ENCODE peak calls at places on chromosome 15, in four cellular contexts. G is skeletal muscle cell, A is BE2C, J is bronchial epithelial cell. S is an unnamed sample.

GRCh38 chr15:62952969-62953368 is 89.6 kb upstream of the TPM1 start:
- DNase-seq in G (no peak), A (no peak), J (no peak), S (no peak)

GRCh38 chr15:22918056-22918455 is 62.1 kb downstream of the CYFIP1 start:
- DNase-seq in G (peak), A (no peak), J (peak), S (no peak)

GRCh38 chr15:48679952-48680351 is 34.4 kb upstream of the FBN1 start:
- DNase-seq in G (no peak), A (no peak), J (no peak), S (no peak)

GRCh38 chr15:63474810-63475316 is 29.5 kb upstream of the USP3 start:
- DNase-seq in G (no peak), A (no peak), J (peak), S (no peak)

GRCh38 chr15:78335985-78336384 is 4.2 kb upstream of the CRABP1 start:
- DNase-seq in G (no peak), A (no peak), J (no peak), S (no peak)

GRCh38 chr15:43132830-43133428 is 457 bp upstream of the TMEM62 start:
- DNase-seq in G (no peak), A (no peak), J (no peak), S (no peak)

GRCh38 chr15:86115138-86115801 is 35.6 kb downstream of the AGBL1 start:
- DNase-seq in G (no peak), A (no peak), J (peak), S (no peak)

GRCh38 chr15:45112592-45113379 is 1.2 kb downstream of the DUOX2 start:
- DNase-seq in G (no peak), A (peak), J (no peak), S (no peak)

GRCh38 chr15:33204087-33204486 is 9.6 kb upstream of the FMN1 start:
- DNase-seq in G (no peak), A (no peak), J (no peak), S (no peak)

GRCh38 chr15:101452572-101452971 is 36.9 kb downstream of the PCSK6 start:
- DNase-seq in G (no peak), A (peak), J (no peak), S (no peak)

GRCh38 chr15:77506311-77507150 is 85.8 kb downstream of the HMG20A start:
- DNase-seq in G (no peak), A (no peak), J (no peak), S (peak)

GRCh38 chr15:67827561-67828378 is 2.5 kb downstream of the SKOR1 start:
- DNase-seq in G (no peak), A (no peak), J (no peak), S (peak)

GRCh38 chr15:74904190-74904805 is 2.4 kb downstream of the FAM219B start:
- DNase-seq in G (no peak), A (no peak), J (no peak), S (no peak)
- H3K4me3 ChIP-seq in G (no peak), A (no peak), J (no peak), S (no peak)

GRCh38 chr15:59686389-59686788 is 2.7 kb downstream of the BNIP2 start:
- DNase-seq in G (no peak), A (no peak), J (no peak), S (no peak)
- H3K4me3 ChIP-seq in G (no peak), A (no peak), J (no peak), S (peak)

GRCh38 chr15:60971719-60972118 is 257.4 kb downstream of the RORA start:
- DNase-seq in G (no peak), A (no peak), J (no peak), S (no peak)

GRCh38 chr15:60972301-60972700 is 256.8 kb downstream of the RORA start:
- DNase-seq in G (peak), A (no peak), J (peak), S (no peak)

GRCh38 chr15:60969658-60970057 is 259.4 kb downstream of the RORA start:
- DNase-seq in G (no peak), A (no peak), J (no peak), S (no peak)

GRCh38 chr15:60972866-60973265 is 256.2 kb downstream of the RORA start:
- DNase-seq in G (peak), A (no peak), J (peak), S (no peak)

DNA sequence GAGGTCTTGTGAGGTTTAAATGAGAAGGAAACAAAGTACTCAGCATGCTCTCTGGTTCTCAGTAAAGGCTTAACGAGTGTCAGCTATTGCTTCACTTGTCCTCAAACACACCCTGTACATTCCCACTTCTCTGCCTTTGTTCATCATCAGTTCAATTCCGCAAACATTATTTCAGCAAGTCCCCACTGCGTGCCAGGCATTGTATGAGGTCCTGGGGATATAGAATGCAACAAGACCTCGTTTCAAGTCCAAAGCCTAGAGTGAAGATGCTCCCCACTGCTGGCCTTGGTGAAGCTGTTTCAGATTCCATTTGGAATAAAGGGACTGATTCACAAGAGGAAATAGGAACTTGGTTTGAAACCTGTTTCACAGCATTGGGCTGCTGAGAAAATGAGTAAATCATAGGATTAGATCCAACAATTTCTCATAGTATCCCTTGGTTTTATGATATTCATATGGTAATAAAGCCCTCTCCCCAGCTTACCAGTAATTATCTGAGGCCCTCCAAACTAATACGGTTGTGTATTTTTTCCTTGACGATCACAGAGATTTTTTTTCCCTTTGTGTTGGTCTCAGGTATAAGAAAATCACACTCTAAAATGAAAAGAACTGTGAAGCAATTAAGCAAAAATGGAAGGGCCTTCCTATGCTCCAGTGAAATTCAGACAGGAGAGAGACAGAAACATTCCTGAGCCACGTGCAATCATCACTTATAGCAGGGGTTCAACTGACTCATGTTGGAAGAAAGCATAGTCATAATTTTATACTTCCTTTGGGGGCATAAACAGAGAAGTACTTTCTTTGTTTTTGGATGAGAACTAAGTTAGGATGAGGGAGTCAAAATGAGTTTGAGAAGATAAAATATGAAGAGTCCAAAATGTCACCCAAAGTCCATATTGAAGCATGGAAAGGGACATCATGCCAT is 258.6 kb downstream of the RORA start:
- DNase-seq in G (no peak), A (no peak), J (peak), S (no peak)
- H3K4me3 ChIP-seq in G (no peak), A (no peak), J (no peak), S (no peak)

GRCh38 chr15:64845183-64845611 is 3.5 kb downstream of the PLEKHO2 start:
- DNase-seq in G (no peak), A (no peak), J (no peak), S (no peak)
- H3K4me3 ChIP-seq in G (peak), A (peak), J (no peak), S (peak)